ENCODE peak calls at places on chromosomes 13 and 19, in nine cellular contexts. D is SK-N-SH, Q is colonic mucosa, U is fibroblast of lung, T is kidney, W is IMR-90, I is GM23248, L is astrocyte, C is neural progenitor cell. R is an unnamed sample.

GRCh38 chr13:28754698-28755545 is 36.2 kb upstream of the SLC46A3 start:
- DNase-seq in D (peak; percentile 38), Q (peak; percentile 47), U (no peak), T (peak; percentile 72), W (peak; percentile 13), I (peak; percentile 26), L (no peak), C (no peak), R (peak; percentile 71)

GRCh38 chr19:10230155-10230903 is 802 bp downstream of the S1PR2 start:
- DNase-seq in D (peak; percentile 83), Q (peak; percentile 67), U (peak; percentile 54), T (peak; percentile 85), W (peak; percentile 58), I (peak; percentile 68), L (no peak), C (peak; percentile 84), R (peak; percentile 44)

GRCh38 chr13:102972191-102972590 is 94.0 kb downstream of the SLC10A2 start:
- DNase-seq in D (no peak), Q (no peak), U (no peak), T (no peak), W (no peak), I (no peak), L (no peak), C (no peak), R (no peak)

GRCh38 chr13:112690242-112690943 is 555 bp downstream of the ATP11A start:
- DNase-seq in D (peak; percentile 84), Q (peak; percentile 47), U (peak; percentile 45), T (peak; percentile 89), W (peak; percentile 44), I (peak; percentile 74), L (peak; percentile 36), C (peak; percentile 81), R (peak; percentile 48)

GRCh38 chr13:48266967-48267639 is 34.1 kb downstream of the ITM2B start:
- DNase-seq in D (no peak), Q (no peak), U (no peak), T (no peak), W (peak; percentile 6), I (peak; percentile 15), L (no peak), C (no peak), R (no peak)

GRCh38 chr19:5536337-5536894 is 31.3 kb downstream of the TINCR start:
- DNase-seq in D (peak; percentile 83), Q (no peak), U (peak; percentile 72), T (peak; percentile 88), W (peak; percentile 33), I (peak; percentile 65), L (peak; percentile 54), C (peak; percentile 97), R (no peak)

GRCh38 chr13:31067416-31068118 is 94.1 kb downstream of the HSPH1 start:
- DNase-seq in D (no peak), Q (no peak), U (peak; percentile 91), T (no peak), W (peak; percentile 78), I (peak; percentile 87), L (peak; percentile 86), C (no peak), R (no peak)

GRCh38 chr19:23286477-23286876 is 36.3 kb upstream of the ZNF724 start:
- DNase-seq in D (peak; percentile 26), Q (no peak), U (no peak), T (no peak), W (no peak), I (no peak), L (no peak), C (peak; percentile 19), R (no peak)

GRCh38 chr19:1019980-1020867 is 699 bp downstream of the TMEM259 start:
- DNase-seq in D (no peak), Q (peak; percentile 57), U (no peak), T (peak; percentile 91), W (no peak), I (no peak), L (no peak), C (peak; percentile 43), R (peak; percentile 50)

GRCh38 chr13:98155475-98156111 is 12.7 kb downstream of the FARP1 start:
- DNase-seq in D (no peak), Q (no peak), U (peak; percentile 80), T (no peak), W (peak; percentile 91), I (peak; percentile 74), L (peak; percentile 69), C (no peak), R (no peak)

GRCh38 chr19:3387645-3388589 is 21.5 kb downstream of the NFIC start:
- DNase-seq in D (peak; percentile 98), Q (peak; percentile 92), U (peak; percentile 50), T (peak; percentile 94), W (peak; percentile 39), I (peak; percentile 74), L (no peak), C (no peak), R (no peak)

DNA sequence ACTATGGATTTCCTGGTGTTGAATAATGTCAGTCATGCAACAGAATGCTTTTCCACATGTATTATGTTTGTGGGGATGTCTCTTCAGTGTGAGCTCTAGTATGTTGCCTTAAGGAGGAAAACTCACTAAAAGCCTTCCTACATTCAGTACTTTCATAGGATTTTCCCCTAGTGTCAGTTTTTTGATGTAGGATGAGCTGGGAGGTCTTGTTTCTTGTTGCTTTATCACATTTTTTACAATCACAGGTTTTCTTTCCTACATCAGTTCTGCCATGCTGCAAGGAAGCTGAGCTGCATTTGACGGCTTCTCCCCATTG is 8.5 kb upstream of the USP29 start:
- DNase-seq in D (no peak), Q (no peak), U (no peak), T (no peak), W (no peak), I (no peak), L (no peak), C (no peak), R (no peak)
- H3K9me3 ChIP-seq in D (peaks cover 14% of the 10 kb centered on the region), Q (peaks cover 11% of the 10 kb centered on the region), U (no peaks in the 10 kb centered on the region), T (peaks cover 25% of the 10 kb centered on the region), W (peaks cover 23% of the 10 kb centered on the region), I (peaks cover 7% of the 10 kb centered on the region), L (peaks cover 9% of the 10 kb centered on the region), C (peaks cover 24% of the 10 kb centered on the region), R (peaks cover 20% of the 10 kb centered on the region)

DNA sequence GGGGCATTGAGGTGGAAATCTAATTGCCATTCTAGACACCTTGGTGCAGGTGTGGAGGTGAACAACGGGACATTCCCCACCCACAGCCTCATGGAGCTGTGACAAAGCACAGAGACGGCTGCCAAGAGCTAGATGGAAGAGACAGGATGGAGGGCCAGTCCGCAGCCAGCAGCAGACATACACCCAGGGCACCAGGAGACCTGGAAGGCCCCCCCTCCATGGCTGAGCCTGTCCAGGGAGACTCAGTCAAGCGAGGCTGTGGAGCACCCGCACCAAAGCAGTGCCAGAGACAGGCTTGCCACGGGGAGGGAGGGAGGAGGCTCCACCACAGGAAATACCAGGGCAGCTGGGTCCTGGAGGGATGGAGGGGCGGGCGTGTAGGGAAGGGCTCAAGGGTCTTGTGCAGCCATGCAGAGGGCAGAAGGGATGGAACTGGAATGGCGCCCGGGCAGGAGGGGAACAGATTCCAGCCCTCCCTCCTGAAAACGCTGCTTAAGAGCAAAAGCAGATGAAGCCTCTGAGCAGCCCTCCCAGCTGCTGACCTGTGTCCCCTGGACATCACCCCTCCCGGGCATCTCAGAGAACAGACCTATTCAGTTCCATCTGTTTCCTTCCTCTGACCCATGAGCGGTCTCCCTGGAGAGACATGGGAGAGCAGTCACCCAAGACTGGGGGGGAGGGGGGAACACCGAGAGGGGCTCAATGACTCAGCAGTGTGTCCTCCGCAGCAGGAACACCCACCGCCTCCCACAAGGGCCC is 14.4 kb downstream of the EPS15L1 start:
- DNase-seq in D (peak; percentile 87), Q (no peak), U (peak; percentile 61), T (peak; percentile 89), W (peak; percentile 26), I (peak; percentile 60), L (peak; percentile 35), C (peak; percentile 23), R (no peak)
- H3K9ac ChIP-seq in D (peak overlapping the region; percentile 35), Q (no peak overlapping the region), U (no peak overlapping the region), T (no peak overlapping the region), W (no peak overlapping the region), I (peak overlapping the region; percentile 38), L (peak overlapping the region; percentile 40), C (no peak overlapping the region), R (no peak overlapping the region)

GRCh38 chr19:44498988-44499387 is 1.3 kb downstream of the ZNF180 start:
- DNase-seq in D (no peak), Q (no peak), U (no peak), T (peak; percentile 70), W (no peak), I (no peak), L (no peak), C (no peak), R (no peak)
- H3K9me3 ChIP-seq in D (no peaks in the 10 kb centered on the region), Q (peaks cover 4% of the 10 kb centered on the region), U (no peaks in the 10 kb centered on the region), T (peaks cover 21% of the 10 kb centered on the region), W (peaks cover 47% of the 10 kb centered on the region), I (no peaks in the 10 kb centered on the region), L (peaks cover 9% of the 10 kb centered on the region), C (peaks cover 7% of the 10 kb centered on the region), R (peaks cover 70% of the 10 kb centered on the region)

DNA sequence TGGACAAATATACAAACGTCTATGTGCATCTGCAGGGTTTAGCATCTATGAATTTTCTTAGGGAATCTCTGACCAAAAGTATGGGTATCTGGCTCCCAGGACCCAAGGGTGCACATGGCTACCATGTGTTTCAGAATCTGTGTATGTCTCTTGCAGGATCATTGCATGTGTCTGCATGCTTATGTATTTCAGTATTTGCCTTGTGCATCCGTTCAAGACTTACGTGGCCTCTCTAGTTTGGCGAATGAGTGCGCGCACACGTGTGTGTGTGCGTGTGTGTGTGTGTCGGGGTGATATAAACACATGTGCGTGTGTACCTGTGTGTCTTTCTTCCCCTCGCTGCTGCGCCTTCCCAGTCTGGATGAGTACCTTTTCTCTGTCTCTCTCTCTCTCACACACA is 37.2 kb upstream of the POU2F2 start:
- DNase-seq in D (no peak), Q (no peak), U (no peak), T (no peak), W (no peak), I (no peak), L (no peak), C (no peak), R (no peak)
- H3K9ac ChIP-seq in D (no peak overlapping the region), Q (no peak overlapping the region), U (no peak overlapping the region), T (no peak overlapping the region), W (no peak overlapping the region), I (no peak overlapping the region), L (no peak overlapping the region), C (no peak overlapping the region), R (no peak overlapping the region)

DNA sequence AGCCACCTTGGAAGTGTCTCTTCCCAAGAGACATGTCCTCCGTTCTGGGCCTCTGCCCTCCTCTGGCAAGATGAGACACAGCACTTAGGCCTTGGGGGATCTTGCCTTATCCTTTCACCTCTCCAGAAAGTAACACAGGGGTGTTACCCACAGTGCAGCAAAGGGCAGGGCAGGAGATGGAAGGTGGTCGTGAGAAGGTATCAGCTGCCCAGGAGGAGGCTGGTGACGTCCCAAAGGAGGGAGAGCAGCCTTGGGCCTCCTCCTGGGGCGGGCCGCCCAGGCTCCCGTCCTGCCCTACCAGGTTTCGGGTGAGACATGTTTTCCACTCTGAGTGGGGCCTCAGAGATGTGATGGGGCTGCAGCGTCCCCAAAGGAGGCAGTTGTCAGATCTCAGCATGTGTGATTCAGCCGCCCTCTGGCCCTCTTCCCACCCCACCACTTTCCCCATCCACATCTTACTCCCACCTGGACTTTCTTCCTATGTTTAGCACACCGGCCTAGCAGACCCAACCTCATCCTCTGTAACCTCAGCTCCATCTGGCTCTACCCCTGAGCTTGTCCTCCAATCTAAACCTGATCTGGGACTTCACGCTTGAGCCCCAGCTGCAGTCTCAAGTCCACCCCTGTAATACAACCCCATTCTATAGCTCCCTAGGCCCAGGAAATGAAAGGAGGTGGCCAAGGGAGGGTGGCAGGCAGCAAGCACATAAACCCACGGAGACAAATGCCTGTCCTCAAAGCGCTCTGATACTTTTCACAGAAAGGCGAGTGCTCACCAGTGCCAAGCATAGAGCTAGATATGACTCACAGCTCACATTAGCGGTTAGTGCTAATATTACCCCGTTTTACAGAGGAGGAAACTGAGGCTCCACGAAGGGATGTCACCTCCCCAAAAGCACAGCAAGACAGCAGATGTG is 9.3 kb downstream of the POU2F2 start:
- DNase-seq in D (no peak), Q (no peak), U (no peak), T (no peak), W (no peak), I (no peak), L (no peak), C (no peak), R (no peak)
- H3K9me3 ChIP-seq in D (no peaks in the 10 kb centered on the region), Q (no peaks in the 10 kb centered on the region), U (no peaks in the 10 kb centered on the region), T (no peaks in the 10 kb centered on the region), W (no peaks in the 10 kb centered on the region), I (no peaks in the 10 kb centered on the region), L (no peaks in the 10 kb centered on the region), C (no peaks in the 10 kb centered on the region), R (no peaks in the 10 kb centered on the region)